ENCODE peak calls at places on chromosomes 5 and 9, in eight cellular contexts. One of them, this sample, is unnamed.

GRCh38 chr9:79662553-79662956 is 90.8 kb downstream of the TLE4 start:
- DNase-seq in HEK293T: no peak
- DNase-seq in left cardiac atrium: no peak
- DNase-seq in IMR-90: no peak
- DNase-seq in AG08396: no peak
- DNase-seq in CD4-positive, alpha-beta memory T cell: peak
- DNase-seq in neural crest cell: peak
- DNase-seq in posterior vena cava: no peak
- DNase-seq in this sample: no peak

GRCh38 chr5:151509231-151509630 is 61.8 kb downstream of the SLC36A1 start:
- DNase-seq in HEK293T: no peak
- DNase-seq in left cardiac atrium: no peak
- DNase-seq in IMR-90: no peak
- DNase-seq in AG08396: no peak
- DNase-seq in CD4-positive, alpha-beta memory T cell: no peak
- DNase-seq in neural crest cell: no peak
- DNase-seq in posterior vena cava: no peak
- DNase-seq in this sample: no peak

GRCh38 chr9:77659926-77660325 is 11.8 kb upstream of the GNA14 start:
- DNase-seq in HEK293T: no peak
- DNase-seq in left cardiac atrium: no peak
- DNase-seq in IMR-90: no peak
- DNase-seq in AG08396: no peak
- DNase-seq in CD4-positive, alpha-beta memory T cell: no peak
- DNase-seq in neural crest cell: no peak
- DNase-seq in posterior vena cava: no peak
- DNase-seq in this sample: no peak

GRCh38 chr9:91395553-91396470 is 27.8 kb downstream of the NFIL3 start:
- DNase-seq in HEK293T: no peak
- DNase-seq in left cardiac atrium: no peak
- DNase-seq in IMR-90: peak
- DNase-seq in AG08396: peak
- DNase-seq in CD4-positive, alpha-beta memory T cell: no peak
- DNase-seq in neural crest cell: no peak
- DNase-seq in posterior vena cava: no peak
- DNase-seq in this sample: no peak

GRCh38 chr5:176810084-176810597 is at the start of gene UNC5A:
- DNase-seq in HEK293T: peak
- DNase-seq in left cardiac atrium: no peak
- DNase-seq in IMR-90: peak
- DNase-seq in AG08396: peak
- DNase-seq in CD4-positive, alpha-beta memory T cell: peak
- DNase-seq in neural crest cell: peak
- DNase-seq in posterior vena cava: no peak
- DNase-seq in this sample: no peak

GRCh38 chr9:133430244-133430643 is 8.1 kb downstream of the ADAMTS13 start:
- DNase-seq in HEK293T: no peak
- DNase-seq in left cardiac atrium: no peak
- DNase-seq in IMR-90: no peak
- DNase-seq in AG08396: no peak
- DNase-seq in CD4-positive, alpha-beta memory T cell: no peak
- DNase-seq in neural crest cell: no peak
- DNase-seq in posterior vena cava: no peak
- DNase-seq in this sample: no peak

GRCh38 chr9:128917151-128917849 is 3.5 kb upstream of the PHYHD1 start:
- DNase-seq in HEK293T: no peak
- DNase-seq in left cardiac atrium: peak
- DNase-seq in IMR-90: peak
- DNase-seq in AG08396: peak
- DNase-seq in CD4-positive, alpha-beta memory T cell: no peak
- DNase-seq in neural crest cell: no peak
- DNase-seq in posterior vena cava: peak
- DNase-seq in this sample: no peak

GRCh38 chr9:107712390-107712789 is 222.8 kb upstream of the KLF4 start:
- DNase-seq in HEK293T: no peak
- DNase-seq in left cardiac atrium: no peak
- DNase-seq in IMR-90: peak
- DNase-seq in AG08396: peak
- DNase-seq in CD4-positive, alpha-beta memory T cell: no peak
- DNase-seq in neural crest cell: no peak
- DNase-seq in posterior vena cava: no peak
- DNase-seq in this sample: no peak

GRCh38 chr9:121292051-121292450 is 24.1 kb downstream of the GSN start:
- DNase-seq in HEK293T: no peak
- DNase-seq in left cardiac atrium: no peak
- DNase-seq in IMR-90: no peak
- DNase-seq in AG08396: no peak
- DNase-seq in CD4-positive, alpha-beta memory T cell: no peak
- DNase-seq in neural crest cell: no peak
- DNase-seq in posterior vena cava: no peak
- DNase-seq in this sample: no peak

GRCh38 chr5:168786142-168786541 is 207.0 kb upstream of the PANK3 start:
- DNase-seq in HEK293T: no peak
- DNase-seq in left cardiac atrium: no peak
- DNase-seq in IMR-90: no peak
- DNase-seq in AG08396: no peak
- DNase-seq in CD4-positive, alpha-beta memory T cell: no peak
- DNase-seq in neural crest cell: no peak
- DNase-seq in posterior vena cava: no peak
- DNase-seq in this sample: no peak

GRCh38 chr5:143147918-143148317 is 255.6 kb downstream of the NR3C1 start:
- DNase-seq in HEK293T: no peak
- DNase-seq in left cardiac atrium: no peak
- DNase-seq in IMR-90: peak
- DNase-seq in AG08396: peak
- DNase-seq in CD4-positive, alpha-beta memory T cell: no peak
- DNase-seq in neural crest cell: no peak
- DNase-seq in posterior vena cava: no peak
- DNase-seq in this sample: no peak

GRCh38 chr5:148687427-148687826 is 33.1 kb upstream of the HTR4 start:
- DNase-seq in HEK293T: peak
- DNase-seq in left cardiac atrium: no peak
- DNase-seq in IMR-90: peak
- DNase-seq in AG08396: peak
- DNase-seq in CD4-positive, alpha-beta memory T cell: no peak
- DNase-seq in neural crest cell: no peak
- DNase-seq in posterior vena cava: no peak
- DNase-seq in this sample: peak

GRCh38 chr9:69120380-69121154 is 53.5 kb upstream of the TJP2 start:
- DNase-seq in HEK293T: no peak
- DNase-seq in left cardiac atrium: peak
- DNase-seq in IMR-90: no peak
- DNase-seq in AG08396: no peak
- DNase-seq in CD4-positive, alpha-beta memory T cell: no peak
- DNase-seq in neural crest cell: no peak
- DNase-seq in posterior vena cava: no peak
- DNase-seq in this sample: no peak

This sample was measured in DND-41.